ENCODE peak calls at places on chromosomes 1 and 21, in eight cellular contexts. H is activated CD4-positive, alpha-beta T cell treated with anti-CD3 and anti-CD28 coated beads, Interleukin-2, amount 50 U/mL, for 1 hour; N is stimulated activated CD4-positive, alpha-beta T cell treated with anti-CD3 and anti-CD28 coated beads, Interleukin-4, amount 100 ng/mL, for 1 hour; G is AG04449; B is activated T-cell treated with anti-CD3 and anti-CD28 coated beads for 1 hour; D is NCI-H1092 treated with DMSO at 0.1 percent for 48 hours; F is activated T-helper 1 cell treated with Interleukin-2 at 50 U/mL for 16 hours; Y is left colon. L is an unnamed sample.

GRCh38 chr1:50705699-50706098 is 254.4 kb downstream of the FAF1 start:
- DNase-seq in H (no peak), N (no peak), G (no peak), B (no peak), D (no peak), F (no peak), Y (no peak), L (no peak)

GRCh38 chr21:38843806-38844479 is 38.2 kb downstream of the ETS2 start:
- DNase-seq in H (no peak), N (no peak), G (peak; percentile 83), B (no peak), D (no peak), F (no peak), Y (no peak), L (no peak)

GRCh38 chr21:46150491-46151121 is 4.8 kb downstream of the FTCD start:
- DNase-seq in H (no peak), N (no peak), G (no peak), B (no peak), D (no peak), F (no peak), Y (peak; percentile 2), L (peak; percentile 59)

GRCh38 chr1:158289722-158290570 is at the start of gene CD1C:
- DNase-seq in H (no peak), N (no peak), G (no peak), B (no peak), D (no peak), F (no peak), Y (no peak), L (no peak)

GRCh38 chr1:108000620-108001105 is 35.7 kb upstream of the VAV3 start:
- DNase-seq in H (no peak), N (no peak), G (no peak), B (no peak), D (peak; percentile 76), F (no peak), Y (peak; percentile 10), L (peak; percentile 72)

GRCh38 chr1:42960693-42961559 is 2.3 kb upstream of the SLC2A1 start:
- DNase-seq in H (no peak), N (no peak), G (no peak), B (no peak), D (no peak), F (no peak), Y (no peak), L (no peak)

GRCh38 chr21:26388731-26389231 is 184.3 kb downstream of the CYYR1 start:
- DNase-seq in H (no peak), N (no peak), G (no peak), B (no peak), D (no peak), F (no peak), Y (no peak), L (no peak)

GRCh38 chr1:160129046-160129445 is 13.5 kb downstream of the ATP1A2 start:
- DNase-seq in H (no peak), N (no peak), G (no peak), B (no peak), D (no peak), F (no peak), Y (no peak), L (no peak)

GRCh38 chr1:226921504-226921903 is 18.6 kb upstream of the COQ8A start:
- DNase-seq in H (no peak), N (no peak), G (no peak), B (no peak), D (no peak), F (no peak), Y (no peak), L (no peak)

GRCh38 chr1:5513891-5514515 is 478.2 kb downstream of the NPHP4 start:
- DNase-seq in H (no peak), N (no peak), G (no peak), B (no peak), D (no peak), F (no peak), Y (peak; percentile 55), L (no peak)

L was measured in heart left ventricle.